ENCODE peak calls at places on chromosomes 5 and 9, in six cellular contexts. P is fibroblast of the aortic adventitia, K is A549, Z is esophagus squamous epithelium, H is left ventricle myocardium inferior, R is mammary epithelial cell. M is an unnamed sample.

GRCh38 chr9:127558581-127559246 is 53.4 kb upstream of the STXBP1 start:
- DNase-seq in P (no peak), K (no peak), Z (no peak), H (no peak), R (no peak), M (no peak)

GRCh38 chr9:72951043-72951442 is 1.8 kb downstream of the ALDH1A1 start:
- DNase-seq in P (no peak), K (peak), Z (no peak), H (no peak), R (no peak), M (no peak)

GRCh38 chr5:127568166-127568565 is 50.7 kb downstream of the PRRC1 start:
- DNase-seq in P (no peak), K (no peak), Z (no peak), H (no peak), R (no peak), M (no peak)

GRCh38 chr5:115472601-115473000 is 72.0 kb downstream of the FEM1C start:
- DNase-seq in P (peak), K (no peak), Z (no peak), H (peak), R (no peak), M (no peak)

GRCh38 chr9:2717385-2717784 is at the start of gene KCNV2:
- DNase-seq in P (no peak), K (no peak), Z (no peak), H (no peak), R (no peak), M (no peak)

GRCh38 chr5:123809594-123810172 is 297.7 kb downstream of the CSNK1G3 start:
- DNase-seq in P (no peak), K (no peak), Z (no peak), H (no peak), R (no peak), M (no peak)

GRCh38 chr9:95462419-95463121 is 54.2 kb downstream of the PTCH1 start:
- DNase-seq in P (peak), K (no peak), Z (peak), H (peak), R (peak), M (peak)

GRCh38 chr9:32524558-32525461 is 1.2 kb downstream of the RIGI start:
- DNase-seq in P (peak), K (no peak), Z (no peak), H (no peak), R (peak), M (peak)

GRCh38 chr9:34995288-34996060 is 5.9 kb downstream of the DNAJB5 start:
- DNase-seq in P (peak), K (no peak), Z (no peak), H (no peak), R (peak), M (peak)

GRCh38 chr9:982660-983240 is 6.3 kb downstream of the DMRT3 start:
- DNase-seq in P (no peak), K (no peak), Z (no peak), H (no peak), R (no peak), M (no peak)

GRCh38 chr5:56480305-56481146 is 247.4 kb upstream of the ANKRD55 start:
- DNase-seq in P (peak), K (no peak), Z (no peak), H (peak), R (peak), M (peak)

GRCh38 chr5:111349429-111349828 is 125.2 kb downstream of the CAMK4 start:
- DNase-seq in P (no peak), K (no peak), Z (no peak), H (no peak), R (no peak), M (no peak)

GRCh38 chr5:150126199-150126920 is 29.3 kb downstream of the PDGFRB start:
- DNase-seq in P (no peak), K (no peak), Z (no peak), H (no peak), R (no peak), M (no peak)

GRCh38 chr9:93299418-93300174 is 115.7 kb downstream of the WNK2 start:
- DNase-seq in P (no peak), K (no peak), Z (no peak), H (no peak), R (no peak), M (no peak)

GRCh38 chr9:99259231-99259918 is 37.3 kb downstream of the SEC61B start:
- DNase-seq in P (peak), K (no peak), Z (no peak), H (peak), R (no peak), M (peak)

GRCh38 chr5:169626779-169627178 is 10.3 kb upstream of the DOCK2 start:
- DNase-seq in P (peak), K (peak), Z (no peak), H (no peak), R (peak), M (peak)

GRCh38 chr9:114110180-114110579 is 11.1 kb upstream of the KIF12 start:
- DNase-seq in P (peak), K (peak), Z (no peak), H (no peak), R (no peak), M (peak)

GRCh38 chr9:121807918-121808278 is 156.5 kb downstream of the DAB2IP start:
- DNase-seq in P (peak), K (no peak), Z (no peak), H (no peak), R (no peak), M (no peak)

GRCh38 chr5:175840050-175840841 is 31.1 kb upstream of the CPLX2 start:
- DNase-seq in P (peak), K (peak), Z (no peak), H (no peak), R (no peak), M (peak)

GRCh38 chr5:55231476-55232193 is 1.8 kb downstream of the CCNO start:
- DNase-seq in P (peak), K (no peak), Z (no peak), H (no peak), R (no peak), M (no peak)

GRCh38 chr5:109411627-109412026 is 1.9 kb upstream of the PJA2 start:
- DNase-seq in P (peak), K (peak), Z (no peak), H (no peak), R (peak), M (peak)

GRCh38 chr5:77707786-77708185 is 68.4 kb downstream of the TBCA start:
- DNase-seq in P (no peak), K (no peak), Z (no peak), H (no peak), R (no peak), M (peak)

GRCh38 chr5:113336975-113337374 is 97.8 kb downstream of the TSSK1B start:
- DNase-seq in P (peak), K (peak), Z (no peak), H (no peak), R (peak), M (peak)

GRCh38 chr9:72363908-72364678 is 915 bp downstream of the ZFAND5 start:
- DNase-seq in P (peak), K (peak), Z (peak), H (peak), R (peak), M (peak)

GRCh38 chr5:168268949-168269943 is 22.2 kb upstream of the WWC1 start:
- DNase-seq in P (peak), K (peak), Z (no peak), H (peak), R (peak), M (peak)
- TF ChIP-seq CTCF in P (peak), K (peak), Z (peak), H (peak), R (peak), M (peak)

GRCh38 chr9:124939944-124940343 is 939 bp downstream of the GOLGA1 start:
- DNase-seq in P (no peak), K (no peak), Z (no peak), H (no peak), R (no peak), M (no peak)
- H3K4me3 ChIP-seq in P (peak), K (peak), Z (peak), H (peak), R (peak), M (peak)

DNA sequence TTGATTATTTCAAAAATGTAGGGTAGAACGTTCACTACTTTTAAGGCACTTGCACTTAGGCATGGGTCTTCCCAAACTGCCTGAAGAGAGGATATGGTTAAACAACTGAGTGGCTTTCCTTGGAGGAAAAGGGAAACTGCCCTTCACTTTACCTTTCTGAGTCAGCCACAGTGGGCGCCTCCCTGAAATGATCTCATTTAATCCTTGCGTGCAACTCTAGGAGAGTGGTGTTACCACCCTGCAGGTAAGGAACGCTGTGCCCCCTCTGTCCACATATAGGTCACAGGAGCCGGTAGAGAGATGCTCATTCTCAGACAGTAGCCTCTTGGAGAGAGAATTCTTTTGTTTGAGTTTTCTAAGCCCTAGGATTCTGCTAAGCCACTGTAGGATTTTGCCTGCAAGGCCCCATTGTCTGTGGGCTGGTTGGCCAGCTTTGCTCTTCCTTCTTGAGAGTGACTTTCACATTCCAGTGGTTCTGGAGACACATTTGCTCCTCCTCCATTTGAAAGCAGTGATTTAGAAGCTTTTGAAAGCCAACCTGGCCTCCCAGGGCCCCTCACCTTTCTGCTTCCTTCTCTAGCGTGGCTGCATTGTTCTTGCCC is 110.3 kb upstream of the CTSL start:
- DNase-seq in P (peak), K (no peak), Z (no peak), H (no peak), R (peak), M (peak)
- TF ChIP-seq CTCF in P (no peak), K (no peak), Z (no peak), H (no peak), R (no peak), M (no peak)

GRCh38 chr5:1908931-1909330 is 26.2 kb upstream of the IRX4 start:
- DNase-seq in P (no peak), K (no peak), Z (no peak), H (no peak), R (no peak), M (no peak)

GRCh38 chr5:1911773-1912235 is 29.1 kb upstream of the IRX4 start:
- DNase-seq in P (no peak), K (no peak), Z (no peak), H (no peak), R (no peak), M (no peak)

GRCh38 chr5:1910861-1911772 is 28.4 kb upstream of the IRX4 start:
- DNase-seq in P (no peak), K (no peak), Z (no peak), H (no peak), R (no peak), M (no peak)

GRCh38 chr5:1909346-1909985 is 26.7 kb upstream of the IRX4 start:
- DNase-seq in P (no peak), K (no peak), Z (no peak), H (no peak), R (no peak), M (no peak)

GRCh38 chr5:1910081-1910760 is 27.5 kb upstream of the IRX4 start:
- DNase-seq in P (no peak), K (no peak), Z (no peak), H (no peak), R (no peak), M (no peak)
- H3K4me3 ChIP-seq in P (no peak), K (no peak), Z (no peak), H (no peak), R (no peak), M (no peak)

GRCh38 chr5:139272471-139273321 is 20.8 kb upstream of the MATR3 start:
- DNase-seq in P (peak), K (no peak), Z (no peak), H (no peak), R (peak), M (peak)

GRCh38 chr5:139273322-139273571 is 20.3 kb upstream of the MATR3 start:
- DNase-seq in P (no peak), K (peak), Z (no peak), H (no peak), R (no peak), M (no peak)

GRCh38 chr5:139271201-139272027 is 22.1 kb upstream of the MATR3 start:
- DNase-seq in P (peak), K (peak), Z (no peak), H (no peak), R (peak), M (peak)

GRCh38 chr5:139275536-139276297 is 17.8 kb upstream of the MATR3 start:
- DNase-seq in P (no peak), K (no peak), Z (no peak), H (no peak), R (peak), M (no peak)

GRCh38 chr5:139273572-139274264 is 19.8 kb upstream of the MATR3 start:
- DNase-seq in P (peak), K (peak), Z (peak), H (peak), R (peak), M (peak)
- TF ChIP-seq CTCF in P (peak), K (no peak), Z (peak), H (peak), R (peak), M (peak)

GRCh38 chr9:136242908-136243525 is 2.6 kb downstream of the QSOX2 start:
- DNase-seq in P (no peak), K (peak), Z (no peak), H (no peak), R (no peak), M (peak)
- H3K4me3 ChIP-seq in P (no peak), K (no peak), Z (no peak), H (no peak), R (no peak), M (no peak)